ENCODE peak calls at places on chromosome 14, in six cellular contexts. One of them, this sample, is unnamed.

GRCh38 chr14:87869619-87870583 is 123.1 kb downstream of the GALC start:
- DNase-seq in NCI-H1105 treated with DMSO at 0.1 percent for 48 hours: no peak
- DNase-seq in stimulated activated effector memory CD8-positive, alpha-beta T cell treated with anti-CD3 and anti-CD28 coated beads, Interleukin-12 subunit alpha, Interleukin-12 subunit beta, amount 100 ng/mL, for 72 hours: no peak
- DNase-seq in substantia nigra: no peak
- DNase-seq in left lung: no peak
- DNase-seq in A549: no peak
- DNase-seq in this sample: no peak

GRCh38 chr14:88129306-88130056 is 124.5 kb downstream of the GPR65 start:
- DNase-seq in NCI-H1105 treated with DMSO at 0.1 percent for 48 hours: no peak
- DNase-seq in stimulated activated effector memory CD8-positive, alpha-beta T cell treated with anti-CD3 and anti-CD28 coated beads, Interleukin-12 subunit alpha, Interleukin-12 subunit beta, amount 100 ng/mL, for 72 hours: no peak
- DNase-seq in substantia nigra: no peak
- DNase-seq in left lung: no peak
- DNase-seq in A549: no peak
- DNase-seq in this sample: no peak

GRCh38 chr14:71362282-71362681 is 455.0 kb downstream of the PCNX1 start:
- DNase-seq in NCI-H1105 treated with DMSO at 0.1 percent for 48 hours: no peak
- DNase-seq in stimulated activated effector memory CD8-positive, alpha-beta T cell treated with anti-CD3 and anti-CD28 coated beads, Interleukin-12 subunit alpha, Interleukin-12 subunit beta, amount 100 ng/mL, for 72 hours: no peak
- DNase-seq in substantia nigra: no peak
- DNase-seq in left lung: no peak
- DNase-seq in A549: no peak
- DNase-seq in this sample: no peak

GRCh38 chr14:61480704-61481285 is 159.4 kb downstream of the PRKCH start:
- DNase-seq in NCI-H1105 treated with DMSO at 0.1 percent for 48 hours: no peak
- DNase-seq in stimulated activated effector memory CD8-positive, alpha-beta T cell treated with anti-CD3 and anti-CD28 coated beads, Interleukin-12 subunit alpha, Interleukin-12 subunit beta, amount 100 ng/mL, for 72 hours: no peak
- DNase-seq in substantia nigra: no peak
- DNase-seq in left lung: no peak
- DNase-seq in A549: no peak
- DNase-seq in this sample: no peak

GRCh38 chr14:94387051-94388026 is 1.1 kb downstream of the SERPINA1 start:
- DNase-seq in NCI-H1105 treated with DMSO at 0.1 percent for 48 hours: no peak
- DNase-seq in stimulated activated effector memory CD8-positive, alpha-beta T cell treated with anti-CD3 and anti-CD28 coated beads, Interleukin-12 subunit alpha, Interleukin-12 subunit beta, amount 100 ng/mL, for 72 hours: no peak
- DNase-seq in substantia nigra: no peak
- DNase-seq in left lung: peak
- DNase-seq in A549: no peak
- DNase-seq in this sample: no peak

GRCh38 chr14:93481758-93482157 is 51.0 kb downstream of the UNC79 start:
- DNase-seq in NCI-H1105 treated with DMSO at 0.1 percent for 48 hours: no peak
- DNase-seq in stimulated activated effector memory CD8-positive, alpha-beta T cell treated with anti-CD3 and anti-CD28 coated beads, Interleukin-12 subunit alpha, Interleukin-12 subunit beta, amount 100 ng/mL, for 72 hours: no peak
- DNase-seq in substantia nigra: no peak
- DNase-seq in left lung: no peak
- DNase-seq in A549: no peak
- DNase-seq in this sample: no peak

GRCh38 chr14:99430491-99430890 is 50.2 kb downstream of the SETD3 start:
- DNase-seq in NCI-H1105 treated with DMSO at 0.1 percent for 48 hours: no peak
- DNase-seq in stimulated activated effector memory CD8-positive, alpha-beta T cell treated with anti-CD3 and anti-CD28 coated beads, Interleukin-12 subunit alpha, Interleukin-12 subunit beta, amount 100 ng/mL, for 72 hours: no peak
- DNase-seq in substantia nigra: no peak
- DNase-seq in left lung: no peak
- DNase-seq in A549: peak
- DNase-seq in this sample: no peak

GRCh38 chr14:65280653-65281052 is 131.9 kb upstream of the FUT8 start:
- DNase-seq in NCI-H1105 treated with DMSO at 0.1 percent for 48 hours: no peak
- DNase-seq in stimulated activated effector memory CD8-positive, alpha-beta T cell treated with anti-CD3 and anti-CD28 coated beads, Interleukin-12 subunit alpha, Interleukin-12 subunit beta, amount 100 ng/mL, for 72 hours: no peak
- DNase-seq in substantia nigra: no peak
- DNase-seq in left lung: no peak
- DNase-seq in A549: no peak
- DNase-seq in this sample: no peak

GRCh38 chr14:76125506-76125905 is 26.2 kb upstream of the GPATCH2L start:
- DNase-seq in NCI-H1105 treated with DMSO at 0.1 percent for 48 hours: no peak
- DNase-seq in stimulated activated effector memory CD8-positive, alpha-beta T cell treated with anti-CD3 and anti-CD28 coated beads, Interleukin-12 subunit alpha, Interleukin-12 subunit beta, amount 100 ng/mL, for 72 hours: no peak
- DNase-seq in substantia nigra: no peak
- DNase-seq in left lung: no peak
- DNase-seq in A549: no peak
- DNase-seq in this sample: no peak

GRCh38 chr14:65206448-65207096 is 104.3 kb upstream of the MAX start:
- DNase-seq in NCI-H1105 treated with DMSO at 0.1 percent for 48 hours: no peak
- DNase-seq in stimulated activated effector memory CD8-positive, alpha-beta T cell treated with anti-CD3 and anti-CD28 coated beads, Interleukin-12 subunit alpha, Interleukin-12 subunit beta, amount 100 ng/mL, for 72 hours: peak
- DNase-seq in substantia nigra: no peak
- DNase-seq in left lung: no peak
- DNase-seq in A549: no peak
- DNase-seq in this sample: no peak

GRCh38 chr14:23562822-23563472 is 4.6 kb downstream of the AP1G2 start:
- DNase-seq in NCI-H1105 treated with DMSO at 0.1 percent for 48 hours: peak
- DNase-seq in stimulated activated effector memory CD8-positive, alpha-beta T cell treated with anti-CD3 and anti-CD28 coated beads, Interleukin-12 subunit alpha, Interleukin-12 subunit beta, amount 100 ng/mL, for 72 hours: peak
- DNase-seq in substantia nigra: no peak
- DNase-seq in left lung: no peak
- DNase-seq in A549: peak
- DNase-seq in this sample: no peak

GRCh38 chr14:62126885-62127478 is 364.8 kb downstream of the SNAPC1 start:
- DNase-seq in NCI-H1105 treated with DMSO at 0.1 percent for 48 hours: peak
- DNase-seq in stimulated activated effector memory CD8-positive, alpha-beta T cell treated with anti-CD3 and anti-CD28 coated beads, Interleukin-12 subunit alpha, Interleukin-12 subunit beta, amount 100 ng/mL, for 72 hours: no peak
- DNase-seq in substantia nigra: no peak
- DNase-seq in left lung: no peak
- DNase-seq in A549: peak
- DNase-seq in this sample: no peak

GRCh38 chr14:20143911-20144310 is 5.3 kb downstream of the OR4N5 start:
- DNase-seq in NCI-H1105 treated with DMSO at 0.1 percent for 48 hours: no peak
- DNase-seq in stimulated activated effector memory CD8-positive, alpha-beta T cell treated with anti-CD3 and anti-CD28 coated beads, Interleukin-12 subunit alpha, Interleukin-12 subunit beta, amount 100 ng/mL, for 72 hours: no peak
- DNase-seq in substantia nigra: no peak
- DNase-seq in left lung: no peak
- DNase-seq in A549: no peak
- DNase-seq in this sample: no peak

This sample was measured in uterus.